ENCODE peak calls at places on chromosomes 13 and 19, in ten cellular contexts. K, I, N, M, V, J, A, H, Y and S are unnamed samples.

GRCh38 chr19:49056101-49056901 is 1.2 kb downstream of the CGB7 start:
- DNase-seq in K (peak), I (peak), N (peak), M (peak), V (peak), J (peak), A (peak), H (peak), Y (peak), S (peak)

GRCh38 chr19:52522555-52522954 is 4.9 kb upstream of the ZNF808 start:
- DNase-seq in K (no peak), I (no peak), N (no peak), M (no peak), V (no peak), J (no peak), A (no peak), H (no peak), Y (no peak), S (no peak)

GRCh38 chr19:5324947-5325346 is 15.7 kb downstream of the PTPRS start:
- DNase-seq in K (no peak), I (no peak), N (no peak), M (no peak), V (no peak), J (no peak), A (no peak), H (no peak), Y (no peak), S (no peak)

GRCh38 chr13:49958321-49958720 is 22.2 kb upstream of the SPRYD7 start:
- DNase-seq in K (no peak), I (no peak), N (no peak), M (no peak), V (no peak), J (no peak), A (no peak), H (peak), Y (no peak), S (no peak)

GRCh38 chr13:105719861-105720260 is 815.6 kb downstream of the EFNB2 start:
- DNase-seq in K (no peak), I (no peak), N (no peak), M (no peak), V (no peak), J (no peak), A (no peak), H (no peak), Y (no peak), S (no peak)

GRCh38 chr19:2488942-2489731 is 13.2 kb downstream of the GADD45B start:
- DNase-seq in K (no peak), I (peak), N (no peak), M (no peak), V (no peak), J (no peak), A (no peak), H (no peak), Y (peak), S (no peak)

GRCh38 chr13:20943519-20944012 is 41.0 kb upstream of the XPO4 start:
- DNase-seq in K (peak), I (peak), N (peak), M (peak), V (peak), J (peak), A (peak), H (peak), Y (peak), S (peak)

GRCh38 chr13:33312150-33312908 is 26.8 kb upstream of the STARD13 start:
- DNase-seq in K (no peak), I (no peak), N (no peak), M (no peak), V (no peak), J (no peak), A (no peak), H (peak), Y (peak), S (no peak)

GRCh38 chr19:1223018-1223855 is 14.6 kb downstream of the CBARP start:
- DNase-seq in K (peak), I (no peak), N (no peak), M (no peak), V (no peak), J (no peak), A (no peak), H (no peak), Y (peak), S (no peak)

GRCh38 chr13:85333511-85333910 is 465.7 kb downstream of the SLITRK6 start:
- DNase-seq in K (no peak), I (no peak), N (no peak), M (no peak), V (no peak), J (no peak), A (no peak), H (no peak), Y (no peak), S (no peak)

GRCh38 chr19:47190167-47190727 is 40.8 kb downstream of the BBC3 start:
- DNase-seq in K (no peak), I (peak), N (no peak), M (no peak), V (peak), J (peak), A (no peak), H (peak), Y (peak), S (peak)

GRCh38 chr19:40777795-40778044 is 327 bp upstream of the RAB4B start:
- DNase-seq in K (no peak), I (no peak), N (no peak), M (no peak), V (no peak), J (no peak), A (no peak), H (no peak), Y (no peak), S (no peak)

GRCh38 chr19:41537789-41538188 is 38.2 kb upstream of the CEACAM21 start:
- DNase-seq in K (no peak), I (no peak), N (peak), M (peak), V (no peak), J (no peak), A (no peak), H (peak), Y (peak), S (no peak)

GRCh38 chr13:73303858-73304257 is 245.1 kb downstream of the KLF5 start:
- DNase-seq in K (no peak), I (no peak), N (no peak), M (no peak), V (peak), J (no peak), A (no peak), H (no peak), Y (no peak), S (no peak)

GRCh38 chr13:31242935-31243334 is 43.2 kb downstream of the B3GLCT start:
- DNase-seq in K (no peak), I (no peak), N (no peak), M (no peak), V (no peak), J (no peak), A (no peak), H (peak), Y (no peak), S (no peak)

GRCh38 chr13:21137696-21138095 is 38.7 kb downstream of the SKA3 start:
- DNase-seq in K (no peak), I (no peak), N (no peak), M (no peak), V (no peak), J (no peak), A (no peak), H (no peak), Y (peak), S (no peak)

GRCh38 chr19:2015611-2015950 is at the start of gene BTBD2:
- DNase-seq in K (peak), I (peak), N (peak), M (no peak), V (peak), J (no peak), A (peak), H (peak), Y (peak), S (no peak)

GRCh38 chr19:13887039-13887438 is 10.1 kb downstream of the NANOS3 start:
- DNase-seq in K (no peak), I (no peak), N (no peak), M (no peak), V (no peak), J (no peak), A (no peak), H (no peak), Y (no peak), S (no peak)

GRCh38 chr13:46804391-46804815 is 7.4 kb upstream of the ESD start:
- DNase-seq in K (no peak), I (no peak), N (no peak), M (no peak), V (no peak), J (no peak), A (no peak), H (peak), Y (peak), S (no peak)

GRCh38 chr13:48804836-48805601 is 151.3 kb downstream of the CYSLTR2 start:
- DNase-seq in K (no peak), I (no peak), N (no peak), M (no peak), V (no peak), J (no peak), A (no peak), H (no peak), Y (peak), S (no peak)

GRCh38 chr19:10111405-10111811 is at the start of gene P2RY11:
- DNase-seq in K (no peak), I (no peak), N (peak), M (peak), V (peak), J (no peak), A (no peak), H (no peak), Y (no peak), S (no peak)

GRCh38 chr13:51785592-51786424 is 18.2 kb downstream of the DHRS12 start:
- DNase-seq in K (peak), I (peak), N (no peak), M (no peak), V (no peak), J (no peak), A (peak), H (peak), Y (no peak), S (no peak)

GRCh38 chr19:13302521-13303270 is 152.5 kb downstream of the IER2 start:
- DNase-seq in K (no peak), I (no peak), N (no peak), M (no peak), V (no peak), J (no peak), A (no peak), H (no peak), Y (peak), S (no peak)

GRCh38 chr13:72853000-72853399 is 71.1 kb downstream of the PIBF1 start:
- DNase-seq in K (no peak), I (no peak), N (no peak), M (no peak), V (no peak), J (no peak), A (no peak), H (peak), Y (no peak), S (no peak)

GRCh38 chr13:36067619-36068456 is 63.3 kb downstream of the DCLK1 start:
- DNase-seq in K (no peak), I (no peak), N (no peak), M (no peak), V (no peak), J (no peak), A (no peak), H (peak), Y (no peak), S (no peak)

GRCh38 chr13:75494491-75494890 is 12.5 kb upstream of the TBC1D4 start:
- DNase-seq in K (no peak), I (no peak), N (no peak), M (no peak), V (no peak), J (no peak), A (no peak), H (no peak), Y (no peak), S (no peak)

GRCh38 chr13:49649244-49649962 is 21.1 kb downstream of the ARL11 start:
- DNase-seq in K (no peak), I (no peak), N (peak), M (no peak), V (no peak), J (no peak), A (no peak), H (peak), Y (peak), S (no peak)

GRCh38 chr13:94387047-94387446 is 92.4 kb downstream of the DCT start:
- DNase-seq in K (no peak), I (no peak), N (no peak), M (no peak), V (no peak), J (no peak), A (no peak), H (no peak), Y (no peak), S (no peak)

GRCh38 chr19:48403606-48404005 is 10.1 kb downstream of the GRIN2D start:
- DNase-seq in K (peak), I (peak), N (peak), M (no peak), V (no peak), J (peak), A (no peak), H (peak), Y (peak), S (no peak)